ENCODE peak calls at places on chromosomes 6 and 20, in six cellular contexts. N is HCT116, L is H1, K is K562, I is transverse colon, Y is stomach. X is an unnamed sample.

GRCh38 chr20:23049933-23050838 is 714 bp upstream of the THBD start:
- DNase-seq in N (no peak), I (no peak), K (no peak), L (no peak), Y (peak), X (no peak)

GRCh38 chr20:36501367-36502006 is 39.8 kb upstream of the MYL9 start:
- DNase-seq in N (no peak), L (no peak), K (no peak), Y (no peak), I (no peak), X (no peak)

GRCh38 chr6:106757267-106757666 is 127.9 kb downstream of the QRSL1 start:
- DNase-seq in K (no peak), I (no peak), L (no peak), Y (no peak), N (no peak), X (no peak)

GRCh38 chr6:157087974-157088373 is 235.3 kb downstream of the TMEM242 start:
- DNase-seq in I (no peak), Y (no peak), L (no peak), N (no peak), K (no peak), X (no peak)

GRCh38 chr20:44805991-44806729 is 4.2 kb downstream of the RIMS4 start:
- DNase-seq in L (no peak), Y (no peak), K (peak), I (no peak), N (no peak), X (no peak)

GRCh38 chr6:158642097-158642601 is 2.4 kb downstream of the DYNLT1 start:
- DNase-seq in N (no peak), K (no peak), L (no peak), Y (peak), I (no peak), X (no peak)

GRCh38 chr20:47167846-47168245 is 188.7 kb downstream of the ZMYND8 start:
- DNase-seq in N (no peak), K (no peak), I (no peak), L (no peak), Y (no peak), X (no peak)

GRCh38 chr6:138765896-138766487 is 7.6 kb upstream of the CCDC28A start:
- DNase-seq in N (peak), L (no peak), K (peak), Y (no peak), I (no peak), X (no peak)

GRCh38 chr6:134029495-134030455 is 22.6 kb downstream of the SLC2A12 start:
- DNase-seq in Y (no peak), K (peak), I (no peak), N (no peak), L (no peak), X (no peak)

GRCh38 chr20:6953611-6954010 is 186.1 kb downstream of the BMP2 start:
- DNase-seq in I (no peak), L (no peak), K (no peak), N (no peak), Y (no peak), X (no peak)

GRCh38 chr6:7413151-7413823 is 23.7 kb downstream of the RIOK1 start:
- DNase-seq in K (no peak), L (no peak), N (no peak), I (no peak), Y (no peak), X (no peak)

GRCh38 chr6:7409740-7410139 is 20.1 kb downstream of the RIOK1 start:
- DNase-seq in I (no peak), K (no peak), N (no peak), Y (no peak), L (no peak), X (no peak)

GRCh38 chr6:7410801-7411200 is 21.2 kb downstream of the RIOK1 start:
- DNase-seq in I (no peak), N (no peak), K (no peak), Y (no peak), L (no peak), X (no peak)

GRCh38 chr6:7414811-7415210 is 25.2 kb downstream of the RIOK1 start:
- DNase-seq in N (no peak), L (no peak), Y (no peak), I (no peak), K (no peak), X (no peak)

DNA sequence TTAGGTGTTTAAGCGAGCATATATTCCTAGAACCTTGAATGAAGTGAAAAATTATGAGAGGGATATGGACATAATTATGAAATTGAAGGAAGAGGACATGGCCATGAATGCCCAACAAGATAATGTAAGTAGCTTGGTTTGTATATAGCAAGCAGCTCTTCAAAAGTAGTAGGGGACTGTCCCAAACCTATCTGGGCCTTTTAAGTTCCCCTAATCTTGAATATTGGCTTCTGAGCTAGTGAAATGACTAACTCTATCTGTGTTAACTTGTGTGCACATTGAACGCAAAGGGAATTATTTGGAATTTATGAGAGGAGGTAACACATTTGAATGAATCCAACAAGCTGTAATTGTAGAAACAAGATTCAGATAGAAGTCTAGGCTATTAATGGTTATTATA is 21.7 kb downstream of the RIOK1 start:
- DNase-seq in I (no peak), L (no peak), N (no peak), K (no peak), Y (no peak), X (no peak)
- TF ChIP-seq POLR2AphosphoS5 in I (no peak), L (no peak), N (no peak), K (no peak), Y (no peak), X (no peak)

GRCh38 chr6:56685994-56686393 is 43.3 kb upstream of the DST start:
- DNase-seq in K (no peak), N (no peak), Y (no peak), L (no peak), I (no peak), X (no peak)

GRCh38 chr6:56682580-56682979 is 39.9 kb upstream of the DST start:
- DNase-seq in L (no peak), I (no peak), Y (no peak), N (no peak), K (no peak), X (no peak)

GRCh38 chr6:56685102-56685733 is 42.5 kb upstream of the DST start:
- DNase-seq in K (no peak), N (no peak), I (no peak), Y (no peak), L (no peak), X (no peak)

GRCh38 chr6:56684342-56685101 is 41.8 kb upstream of the DST start:
- DNase-seq in L (no peak), Y (no peak), N (no peak), I (no peak), K (no peak), X (no peak)

DNA sequence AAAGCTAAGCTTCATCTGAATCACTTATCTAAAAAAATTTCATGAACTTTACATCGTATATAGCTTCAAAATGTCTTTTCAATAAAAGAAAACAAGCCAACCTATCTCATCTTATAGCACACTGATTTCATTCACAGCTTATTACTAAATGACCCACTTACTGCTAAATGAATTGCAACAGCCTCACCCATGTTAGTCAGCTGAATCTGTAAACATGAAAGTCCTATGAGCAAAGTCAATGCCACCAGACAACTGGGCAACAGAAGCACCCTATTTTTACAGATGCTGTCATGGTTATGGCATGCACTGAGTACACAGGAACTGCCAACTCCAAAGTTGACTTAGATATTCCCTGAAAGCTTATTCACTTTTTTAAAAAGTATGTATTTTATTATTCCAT is 41.2 kb upstream of the DST start:
- DNase-seq in I (peak), Y (no peak), N (no peak), L (no peak), K (no peak), X (no peak)
- TF ChIP-seq POLR2A in I (no peak), Y (no peak), N (no peak), L (no peak), K (no peak), X (no peak)

GRCh38 chr6:41602864-41603608 is 35.2 kb upstream of the MDFI start:
- DNase-seq in N (peak), L (peak), K (peak), Y (peak), I (peak), X (peak)
- TF ChIP-seq POLR2AphosphoS5 in N (no peak), L (no peak), K (no peak), Y (peak), I (no peak), X (no peak)

GRCh38 chr6:30730611-30731435 is 10.7 kb downstream of the TUBB start:
- DNase-seq in I (peak), N (peak), L (no peak), Y (peak), K (peak), X (peak)

GRCh38 chr6:30724906-30725667 is 4.9 kb downstream of the TUBB start:
- DNase-seq in L (no peak), K (no peak), N (no peak), I (no peak), Y (no peak), X (no peak)

GRCh38 chr6:30727920-30728605 is 7.9 kb downstream of the TUBB start:
- DNase-seq in I (no peak), N (no peak), Y (no peak), L (no peak), K (no peak), X (no peak)

GRCh38 chr6:30725713-30726505 is 5.8 kb downstream of the TUBB start:
- DNase-seq in N (no peak), I (no peak), L (no peak), K (no peak), Y (no peak), X (no peak)

DNA sequence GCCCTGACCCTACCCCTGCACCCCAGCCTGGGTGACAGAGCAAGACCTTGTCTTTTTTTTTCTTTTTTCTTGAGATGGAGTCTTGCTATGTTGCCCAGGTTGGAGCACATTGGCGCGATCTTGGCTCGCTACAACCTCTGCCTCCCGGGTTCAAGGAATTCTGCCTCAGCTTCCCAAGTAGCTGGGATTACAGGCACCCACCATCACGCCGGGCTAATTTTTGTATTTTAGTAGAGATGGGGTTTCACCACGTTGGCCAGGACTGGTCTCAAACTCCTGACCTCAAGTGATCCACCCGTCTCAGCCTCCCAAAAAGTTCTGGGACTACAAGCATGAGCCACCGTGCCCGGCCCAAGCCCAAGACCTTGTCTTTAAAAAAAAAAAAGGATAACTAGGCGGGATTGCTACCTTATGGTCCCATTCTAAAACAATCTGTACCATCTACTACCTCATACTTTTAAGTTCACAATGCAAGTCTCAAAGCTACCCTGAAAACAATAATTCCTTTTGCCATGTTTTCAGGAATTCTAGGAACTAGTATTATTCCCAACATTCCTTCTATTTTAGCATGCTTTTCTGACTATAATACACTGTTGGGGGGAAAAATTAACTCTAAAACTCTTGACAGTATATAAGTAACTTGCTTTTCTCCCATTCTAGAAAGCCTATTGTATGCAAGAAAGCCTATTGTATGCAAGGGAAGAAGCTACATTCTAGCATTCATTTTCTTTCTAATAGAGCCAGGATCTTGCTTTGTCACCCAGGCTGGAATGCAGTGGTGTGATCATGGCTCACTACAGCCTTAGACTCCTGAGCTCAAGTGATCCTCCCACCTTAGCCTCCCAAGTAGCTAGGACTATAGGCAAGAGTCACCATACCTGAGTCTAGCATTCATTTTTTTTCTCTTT is 6.6 kb downstream of the TUBB start:
- DNase-seq in I (no peak), L (no peak), K (no peak), Y (no peak), N (no peak), X (no peak)
- TF ChIP-seq POLR2A in I (no peak), L (no peak), K (peak), Y (no peak), N (no peak), X (no peak)

GRCh38 chr6:16683524-16684194 is 77.6 kb downstream of the ATXN1 start:
- DNase-seq in L (no peak), K (no peak), Y (no peak), I (peak), N (peak), X (no peak)
- TF ChIP-seq POLR2AphosphoS5 in L (no peak), K (no peak), Y (no peak), I (no peak), N (peak), X (no peak)

GRCh38 chr6:70841115-70841514 is 115.7 kb downstream of the B3GAT2 start:
- DNase-seq in Y (no peak), K (no peak), L (no peak), N (no peak), I (no peak), X (no peak)
- TF ChIP-seq POLR2A in Y (no peak), K (no peak), L (no peak), N (no peak), I (no peak), X (no peak)

GRCh38 chr6:161434921-161435411 is 161.1 kb upstream of the AGPAT4 start:
- DNase-seq in L (no peak), I (no peak), N (no peak), Y (no peak), K (no peak), X (no peak)
- TF ChIP-seq POLR2AphosphoS5 in L (no peak), I (no peak), N (no peak), Y (peak), K (no peak), X (no peak)

GRCh38 chr20:460707-461106 is 1.6 kb downstream of the TBC1D20 start:
- DNase-seq in I (no peak), L (no peak), K (no peak), Y (no peak), N (no peak), X (no peak)

GRCh38 chr20:458766-459165 is 3.6 kb downstream of the TBC1D20 start:
- DNase-seq in Y (no peak), I (no peak), K (no peak), N (no peak), L (no peak), X (no peak)

GRCh38 chr20:462199-462991 is at the start of gene TBC1D20:
- DNase-seq in L (peak), K (peak), I (peak), Y (peak), N (peak), X (peak)

GRCh38 chr20:461254-462198 is 807 bp downstream of the TBC1D20 start:
- DNase-seq in L (no peak), K (no peak), I (peak), Y (peak), N (no peak), X (no peak)

GRCh38 chr20:460180-460579 is 2.2 kb downstream of the TBC1D20 start:
- DNase-seq in N (no peak), K (no peak), I (no peak), Y (no peak), L (no peak), X (no peak)
- TF ChIP-seq POLR2A in N (no peak), K (no peak), I (no peak), Y (no peak), L (no peak), X (no peak)

GRCh38 chr6:166406197-166406596 is 23.5 kb upstream of the MPC1 start:
- DNase-seq in Y (no peak), K (no peak), I (no peak), L (no peak), N (no peak), X (no peak)

GRCh38 chr6:166411721-166412151 is 29.0 kb upstream of the MPC1 start:
- DNase-seq in K (no peak), I (no peak), Y (no peak), N (no peak), L (no peak), X (no peak)

GRCh38 chr6:166410426-166410935 is 27.7 kb upstream of the MPC1 start:
- DNase-seq in N (no peak), I (no peak), L (no peak), Y (no peak), K (no peak), X (no peak)

GRCh38 chr6:166411271-166411670 is 28.5 kb upstream of the MPC1 start:
- DNase-seq in K (peak), I (no peak), N (no peak), Y (no peak), L (no peak), X (no peak)

DNA sequence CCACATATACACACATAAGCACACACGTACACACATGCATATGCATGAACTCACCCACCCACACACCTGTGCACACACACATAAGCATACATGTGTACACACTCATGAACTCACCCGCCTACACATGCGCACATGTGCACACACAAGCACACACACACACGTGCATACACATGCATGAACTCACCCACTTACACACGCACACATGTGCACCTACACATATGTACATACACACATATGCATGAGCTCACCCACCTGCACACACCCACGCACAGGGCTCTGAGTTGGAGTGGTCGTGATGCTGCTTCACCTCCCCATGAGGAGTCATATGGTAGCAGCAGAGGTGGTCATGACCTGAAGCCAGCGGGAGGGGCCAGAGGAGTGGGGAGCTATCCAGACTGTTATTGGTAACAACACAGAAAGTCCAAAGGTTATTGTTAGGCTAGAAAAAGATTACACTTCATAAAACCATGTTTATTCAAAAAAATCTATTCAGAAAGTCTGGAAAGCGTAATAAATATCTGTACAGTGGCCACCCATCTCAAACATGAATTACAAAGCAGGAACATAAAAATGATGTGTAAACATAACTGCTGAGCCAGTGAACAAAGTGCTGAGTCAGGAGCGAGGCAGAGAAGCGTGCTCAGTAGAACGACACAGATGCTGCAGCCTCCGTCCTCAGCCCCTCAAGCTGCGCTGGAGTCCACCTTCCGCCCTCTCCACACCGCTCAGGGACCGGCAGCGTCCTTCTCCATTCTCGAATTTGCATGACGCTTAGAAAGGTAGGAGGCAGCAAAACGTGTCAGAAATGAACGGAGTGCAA is 26.4 kb upstream of the MPC1 start:
- DNase-seq in K (no peak), N (no peak), I (no peak), L (no peak), Y (no peak), X (no peak)
- TF ChIP-seq POLR2AphosphoS5 in K (no peak), N (no peak), I (no peak), L (peak), Y (no peak), X (no peak)

X was measured in GM12892.